ENCODE peak calls at places on chromosomes 1 and 21, in five cellular contexts. N is GM12878, R is HepG2, V is NT2/D1, M is H1. G is an unnamed sample.

GRCh38 chr1:53483170-53483569 is 24.0 kb downstream of the DMRTB1 start:
- DNase-seq in R (no peak), N (no peak), M (no peak), V (no peak), G (no peak)

GRCh38 chr1:1308756-1309524 is 543 bp downstream of the PUSL1 start:
- DNase-seq in R (no peak), N (no peak), V (no peak), M (peak), G (no peak)

GRCh38 chr1:153928245-153928644 is 5.5 kb upstream of the GATAD2B start:
- DNase-seq in V (no peak), M (no peak), R (no peak), N (no peak), G (no peak)

GRCh38 chr1:190619724-190620123 is 142.1 kb upstream of the BRINP3 start:
- DNase-seq in R (no peak), V (no peak), M (no peak), N (no peak), G (no peak)

GRCh38 chr1:11444907-11445306 is 34.0 kb upstream of the DISP3 start:
- DNase-seq in M (no peak), V (no peak), R (no peak), N (no peak), G (no peak)

GRCh38 chr1:114339379-114339778 is 171.6 kb downstream of the TRIM33 start:
- DNase-seq in N (no peak), M (no peak), R (no peak), V (no peak), G (no peak)

GRCh38 chr1:185074307-185074706 is 28.9 kb downstream of the RNF2 start:
- DNase-seq in R (no peak), M (no peak), N (no peak), V (peak), G (no peak)

GRCh38 chr1:178341218-178341956 is 155.4 kb downstream of the CLEC20A start:
- DNase-seq in V (peak), R (no peak), M (peak), N (no peak), G (peak)

GRCh38 chr1:204601979-204602653 is 83.4 kb downstream of the LRRN2 start:
- DNase-seq in V (no peak), R (no peak), M (no peak), N (no peak), G (no peak)

GRCh38 chr1:174883361-174883760 is 116.4 kb upstream of the CACYBP start:
- DNase-seq in V (no peak), M (no peak), R (peak), N (no peak), G (peak)

GRCh38 chr1:164504699-164505098 is 54.3 kb upstream of the PBX1 start:
- DNase-seq in R (no peak), V (no peak), M (no peak), N (no peak), G (no peak)

GRCh38 chr1:164608651-164609057 is 49.7 kb downstream of the PBX1 start:
- DNase-seq in V (no peak), R (no peak), N (no peak), M (no peak), G (no peak)

GRCh38 chr21:41663805-41664788 is 102.8 kb downstream of the RIPK4 start:
- DNase-seq in M (no peak), R (peak), N (peak), V (no peak), G (no peak)

GRCh38 chr1:117573386-117574040 is 32.3 kb upstream of the TENT5C start:
- DNase-seq in N (no peak), M (no peak), R (no peak), V (no peak), G (no peak)

GRCh38 chr1:25828491-25828890 is 8.7 kb downstream of the MTFR1L start:
- DNase-seq in V (no peak), N (no peak), R (no peak), M (no peak), G (no peak)

GRCh38 chr1:225813250-225813964 is 3.5 kb downstream of the EPHX1 start:
- DNase-seq in V (no peak), R (peak), N (no peak), M (no peak), G (peak)

GRCh38 chr1:25095635-25096200 is 136.6 kb downstream of the SYF2 start:
- DNase-seq in R (no peak), M (no peak), V (no peak), N (no peak), G (no peak)

GRCh38 chr1:39205102-39205780 is 746 bp downstream of the MACF1 start:
- DNase-seq in M (no peak), N (no peak), V (no peak), R (no peak), G (no peak)

DNA sequence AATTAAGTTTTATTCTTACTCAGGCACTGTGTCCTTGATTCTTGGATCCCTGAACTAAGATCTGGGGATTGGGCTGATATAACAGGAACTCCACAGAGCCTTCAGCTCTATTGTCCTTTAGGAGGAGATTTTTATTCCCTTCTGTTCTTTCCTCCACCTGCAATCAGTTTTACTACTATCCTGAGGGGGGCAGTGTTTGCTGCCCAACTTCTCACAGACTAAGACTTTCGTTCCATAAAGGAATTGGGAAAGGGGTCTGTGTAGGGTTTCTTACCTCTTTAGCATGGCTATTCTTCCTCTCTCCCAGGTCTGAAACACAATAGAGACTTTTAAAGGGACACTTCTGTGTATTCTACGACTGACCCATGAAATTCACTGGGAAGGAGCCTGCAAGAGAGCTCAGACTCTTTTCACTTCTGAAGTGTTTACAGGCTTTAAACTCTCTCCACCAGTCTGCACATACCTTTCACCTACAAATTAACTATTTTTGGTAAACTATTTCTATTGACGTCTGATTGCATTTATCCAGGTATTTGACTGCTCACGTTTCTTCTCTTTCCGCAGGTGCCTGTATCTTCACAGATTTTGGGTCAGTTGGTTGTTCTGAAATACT is 103.3 kb upstream of the DEPDC1 start:
- DNase-seq in V (peak), M (no peak), R (peak), N (no peak), G (peak)
- TF ChIP-seq SUZ12 in V (no peak), M (no peak), R (no peak), N (no peak), G (no peak)

GRCh38 chr1:220426989-220427388 is 100.9 kb upstream of the MARK1 start:
- DNase-seq in N (no peak), R (no peak), V (no peak), M (no peak), G (no peak)
- TF ChIP-seq SUZ12 in N (no peak), R (no peak), V (no peak), M (no peak), G (no peak)

DNA sequence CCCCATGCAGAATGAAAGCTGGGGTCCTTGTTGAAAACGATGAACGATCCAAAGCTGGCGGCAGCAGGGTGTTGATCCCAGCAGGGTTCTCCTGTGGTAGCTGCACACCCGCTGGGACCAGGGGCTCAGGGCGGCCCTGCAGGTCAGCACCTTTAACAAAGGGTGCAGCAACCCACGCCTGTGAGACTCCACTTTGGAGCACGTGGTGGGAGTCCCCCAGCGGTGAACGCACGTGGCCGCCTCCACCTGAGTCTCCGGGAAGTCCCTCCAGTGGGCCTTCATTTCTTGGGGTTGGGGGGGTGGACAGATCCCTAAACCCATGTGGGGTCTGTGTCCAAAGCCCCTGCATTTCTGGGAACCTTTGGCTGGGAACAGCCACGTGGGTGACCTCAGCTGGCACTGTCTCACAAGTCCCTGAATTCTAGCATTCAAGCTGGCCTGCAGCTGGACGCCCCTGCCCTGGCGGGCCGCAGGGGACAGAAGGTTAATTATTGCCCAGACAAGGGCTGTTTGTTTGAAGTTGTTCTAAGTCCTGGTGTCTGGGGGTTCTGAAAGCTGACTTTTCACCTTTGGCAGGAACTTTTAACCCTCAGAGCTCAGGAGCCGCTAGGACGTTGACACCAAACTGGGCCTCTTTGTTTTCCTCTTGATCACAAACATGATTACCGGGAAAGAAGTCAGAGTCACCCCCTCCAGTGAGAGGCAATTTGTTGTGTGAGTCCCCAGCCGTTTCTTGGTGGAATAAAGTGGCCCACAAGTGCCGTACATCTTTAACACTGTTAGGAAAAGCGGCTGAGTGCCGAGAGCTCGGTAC is 64.5 kb downstream of the COL18A1 start:
- DNase-seq in R (peak), N (no peak), M (no peak), V (no peak), G (no peak)
- TF ChIP-seq SUZ12 in R (no peak), N (no peak), M (no peak), V (no peak), G (no peak)

GRCh38 chr1:94593611-94594010 is 52.1 kb upstream of the F3 start:
- DNase-seq in V (no peak), M (peak), N (no peak), R (no peak), G (no peak)
- TF ChIP-seq SUZ12 in V (no peak), M (no peak), N (no peak), R (no peak), G (no peak)

GRCh38 chr1:110212165-110213142 is 2.3 kb downstream of the KCNC4 start:
- DNase-seq in M (peak), N (no peak), R (no peak), V (no peak), G (no peak)

GRCh38 chr1:110211503-110212164 is 1.5 kb downstream of the KCNC4 start:
- DNase-seq in R (no peak), V (no peak), N (no peak), M (peak), G (no peak)

GRCh38 chr1:110209715-110210603 is at the start of gene KCNC4:
- DNase-seq in M (peak), V (no peak), N (peak), R (peak), G (peak)

GRCh38 chr1:110208916-110209650 is 1.0 kb upstream of the KCNC4 start:
- DNase-seq in M (no peak), N (no peak), R (no peak), V (no peak), G (no peak)

DNA sequence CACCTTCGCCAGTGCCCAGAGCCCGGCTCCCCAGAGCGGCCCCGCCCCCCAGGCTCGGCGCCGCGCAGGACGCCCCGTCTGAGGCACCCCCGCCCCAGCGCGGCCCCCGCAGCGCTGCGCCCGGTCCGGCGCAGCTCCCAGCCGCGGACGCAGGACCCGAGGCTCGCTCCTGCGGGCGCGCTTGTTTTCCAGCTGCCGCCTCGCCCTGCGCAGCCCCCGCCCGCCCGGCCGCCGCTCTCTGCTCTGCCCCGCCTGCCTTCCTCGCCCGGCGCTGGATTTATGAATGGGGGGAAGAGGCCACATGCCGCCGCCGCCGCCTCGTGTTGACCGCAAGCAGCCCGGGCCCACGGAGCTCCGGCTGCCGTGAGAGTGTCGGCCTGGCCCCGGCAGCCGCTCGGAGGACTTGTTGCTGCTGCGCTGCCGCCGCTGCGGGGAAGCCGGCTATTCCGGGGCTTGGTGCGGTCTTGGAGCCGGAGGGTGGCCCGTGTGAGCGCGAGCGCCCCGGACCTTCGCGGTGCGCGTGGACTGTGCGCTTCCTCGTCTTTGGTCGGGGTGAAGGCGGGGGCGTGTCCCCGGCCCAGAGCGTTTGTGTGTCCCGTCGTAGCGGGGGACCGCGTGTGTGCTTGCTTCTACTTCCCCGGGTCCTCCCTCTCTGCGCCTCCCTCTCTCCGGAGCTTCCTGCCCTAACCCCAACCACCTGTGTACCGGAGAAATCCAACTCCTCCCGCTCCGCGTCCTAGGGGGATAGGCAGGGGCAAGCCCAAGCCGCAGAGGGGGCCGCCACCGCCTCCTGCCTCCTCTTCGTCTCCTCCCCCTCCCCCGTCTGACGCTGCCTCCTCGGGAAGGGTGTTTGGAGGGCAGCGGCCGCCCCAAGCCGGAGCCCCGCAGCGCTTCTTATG is 739 bp downstream of the KCNC4 start:
- DNase-seq in R (no peak), V (no peak), N (no peak), M (peak), G (peak)
- TF ChIP-seq SUZ12 in R (no peak), V (no peak), N (no peak), M (no peak), G (no peak)

GRCh38 chr21:32130031-32130891 is 148.6 kb downstream of the MIS18A start:
- DNase-seq in N (no peak), M (no peak), R (no peak), V (no peak), G (no peak)
- TF ChIP-seq SUZ12 in N (no peak), M (no peak), R (no peak), V (no peak), G (no peak)

DNA sequence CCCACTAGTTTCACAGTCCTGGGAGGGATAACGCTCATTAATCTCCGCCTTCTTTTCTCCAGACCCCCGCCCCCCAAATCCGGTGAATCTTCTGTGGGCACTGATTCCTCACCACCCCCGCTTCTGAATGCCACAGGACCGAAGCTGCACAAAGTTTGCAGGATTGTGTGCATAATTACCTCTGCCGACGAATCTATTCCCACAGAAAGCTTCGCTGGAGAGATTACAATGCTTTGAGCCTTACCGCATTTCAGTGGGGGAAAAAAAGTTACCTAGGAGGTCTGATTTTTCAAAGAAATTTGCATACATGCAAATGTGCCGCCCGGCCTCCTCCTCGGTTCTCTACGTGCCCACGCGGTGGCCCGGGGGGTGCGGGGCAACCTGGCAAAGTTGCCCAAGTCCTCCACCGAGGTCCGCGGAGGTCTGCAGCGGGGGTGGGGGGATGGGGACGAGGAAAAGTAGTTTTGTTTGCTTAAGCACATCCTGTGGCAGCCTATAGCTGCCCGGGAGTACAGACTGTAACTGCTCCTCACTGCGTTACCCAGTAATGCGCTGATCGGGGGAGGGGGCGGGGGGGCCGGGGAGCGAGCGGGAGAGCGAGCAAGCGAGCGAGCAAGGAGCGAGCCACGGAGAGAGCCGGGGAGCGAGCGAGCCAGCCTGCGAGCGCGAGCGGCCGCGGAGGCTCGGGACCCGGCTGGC is 575 bp upstream of the NFIA start:
- DNase-seq in V (no peak), N (no peak), R (peak), M (peak), G (peak)
- TF ChIP-seq SUZ12 in V (no peak), N (no peak), R (no peak), M (no peak), G (no peak)

G was measured in HEK293T.